ENCODE peak calls at places on chromosomes 11 and 22, in seven cellular contexts. F is adrenal gland, T is cardiac muscle cell, X is uterus, I is IMR-90, G is A673, S is A549. L is an unnamed sample. For H3K4me1, the result is how much of the 10 kb centered on the place peaks cover.

GRCh38 chr11:68372114-68372513 is 59.7 kb downstream of the LRP5 start:
- DNase-seq in F (peak), S (no peak), G (no peak), I (no peak), T (no peak), X (peak), L (no peak)

GRCh38 chr11:97364047-97364446 is 974.2 kb downstream of the JRKL start:
- DNase-seq in S (no peak), G (peak), T (no peak), X (no peak), F (no peak), I (no peak), L (no peak)

GRCh38 chr11:116352881-116353280 is 419.9 kb downstream of the BUD13 start:
- DNase-seq in F (no peak), I (no peak), X (no peak), S (no peak), T (no peak), G (no peak), L (no peak)

GRCh38 chr11:134069426-134069921 is 602 bp downstream of the JAM3 start:
- DNase-seq in S (no peak), G (no peak), T (peak), I (peak), X (peak), F (peak), L (peak)

GRCh38 chr22:45638834-45639746 is 32.5 kb upstream of the ATXN10 start:
- DNase-seq in G (no peak), T (no peak), F (peak), X (peak), S (peak), I (no peak), L (no peak)

GRCh38 chr22:29014301-29014700 is 47.3 kb downstream of the C22orf31 start:
- DNase-seq in T (peak), G (no peak), F (no peak), S (no peak), I (no peak), X (no peak), L (peak)

GRCh38 chr11:7525424-7525823 is 11.6 kb downstream of the PPFIBP2 start:
- DNase-seq in F (no peak), S (no peak), G (no peak), I (no peak), X (no peak), T (no peak), L (no peak)

GRCh38 chr22:40857309-40857851 is 432 bp downstream of the XPNPEP3 start:
- DNase-seq in F (no peak), T (no peak), X (no peak), S (no peak), G (no peak), I (no peak), L (no peak)

GRCh38 chr22:22201185-22201924 is 43.2 kb upstream of the VPREB1 start:
- DNase-seq in T (peak), X (no peak), F (no peak), I (peak), S (peak), G (peak), L (peak)

GRCh38 chr11:5531053-5531831 is 14.7 kb upstream of the UBQLNL start:
- DNase-seq in T (no peak), F (no peak), X (no peak), I (no peak), G (no peak), S (no peak), L (no peak)

GRCh38 chr22:24457894-24458293 is 30.5 kb downstream of the ADORA2A start:
- DNase-seq in I (no peak), X (no peak), S (no peak), F (no peak), T (no peak), G (no peak), L (no peak)

GRCh38 chr11:79926707-79927106 is 485.9 kb upstream of the TENM4 start:
- DNase-seq in S (no peak), F (no peak), G (no peak), I (no peak), T (no peak), X (no peak), L (no peak)

GRCh38 chr22:32917577-32918375 is 116.3 kb downstream of the TIMP3 start:
- DNase-seq in F (no peak), T (peak), I (no peak), G (no peak), S (no peak), X (no peak), L (peak)

GRCh38 chr11:127042445-127042844 is 41.9 kb upstream of the KIRREL3 start:
- DNase-seq in I (peak), F (no peak), X (no peak), G (no peak), T (no peak), S (no peak), L (no peak)

GRCh38 chr11:110909331-110909730 is 197.1 kb upstream of the ARHGAP20 start:
- DNase-seq in S (no peak), I (no peak), G (peak), F (no peak), T (no peak), X (no peak), L (no peak)

GRCh38 chr11:77117485-77117884 is 10.6 kb upstream of the MYO7A start:
- DNase-seq in T (no peak), S (no peak), G (no peak), X (no peak), I (no peak), F (no peak), L (no peak)

GRCh38 chr11:108324587-108324986 is 101.7 kb downstream of the ATM start:
- DNase-seq in I (peak), T (no peak), F (no peak), S (no peak), G (peak), X (no peak), L (no peak)

GRCh38 chr11:119055901-119056300 is 1.1 kb downstream of the HYOU1 start:
- DNase-seq in X (no peak), S (peak), F (no peak), T (no peak), G (peak), I (peak), L (peak)

GRCh38 chr11:104997288-104997687 is 25.7 kb downstream of the CASP5 start:
- DNase-seq in X (no peak), F (no peak), I (no peak), G (peak), T (no peak), S (peak), L (peak)

GRCh38 chr11:45803981-45804805 is 756 bp upstream of the SLC35C1 start:
- DNase-seq in T (peak), S (peak), F (peak), G (peak), I (peak), X (peak), L (peak)

GRCh38 chr22:19872779-19873137 is 18.1 kb upstream of the GNB1L start:
- DNase-seq in F (no peak), T (no peak), S (no peak), X (peak), G (no peak), I (no peak), L (no peak)

GRCh38 chr11:123065634-123066033 is 3.7 kb upstream of the HSPA8 start:
- DNase-seq in G (peak), I (peak), X (no peak), T (no peak), F (no peak), S (no peak), L (no peak)

GRCh38 chr22:42692239-42693054 is 28.2 kb downstream of the A4GALT start:
- DNase-seq in G (no peak), S (peak), T (no peak), X (no peak), F (no peak), I (no peak), L (no peak)

GRCh38 chr22:38180841-38181452 is 683 bp downstream of the PLA2G6 start:
- DNase-seq in T (no peak), G (no peak), S (no peak), I (no peak), X (no peak), F (peak), L (no peak)

GRCh38 chr11:62774407-62774806 is 3.2 kb downstream of the TAF6L start:
- DNase-seq in G (no peak), X (no peak), S (no peak), F (no peak), I (no peak), T (no peak), L (no peak)

GRCh38 chr11:64890084-64890944 is 11.9 kb upstream of the EHD1 start:
- DNase-seq in G (no peak), S (no peak), I (no peak), F (no peak), T (no peak), X (no peak), L (no peak)

GRCh38 chr22:45493286-45493771 is 9.4 kb upstream of the FBLN1 start:
- DNase-seq in X (peak), T (no peak), F (peak), I (no peak), G (peak), S (no peak), L (no peak)

GRCh38 chr11:65454311-65454695 is 31.7 kb downstream of the NEAT1 start:
- DNase-seq in T (no peak), I (peak), G (no peak), F (no peak), S (no peak), X (no peak), L (no peak)

GRCh38 chr11:78414321-78415051 is 3.1 kb downstream of the GAB2 start:
- DNase-seq in S (peak), I (peak), T (no peak), G (peak), X (no peak), F (no peak), L (peak)

GRCh38 chr11:11510939-11511338 is 110.9 kb downstream of the GALNT18 start:
- DNase-seq in G (no peak), X (peak), I (peak), F (peak), S (no peak), T (no peak), L (no peak)

GRCh38 chr11:130118636-130119387 is 40.8 kb upstream of the ST14 start:
- DNase-seq in F (no peak), G (no peak), I (no peak), T (no peak), S (no peak), X (no peak), L (no peak)

GRCh38 chr22:31861226-31861840 is 83.0 kb upstream of the YWHAH start:
- DNase-seq in I (peak), G (no peak), F (no peak), X (no peak), T (no peak), S (no peak), L (no peak)

GRCh38 chr22:47292546-47293320 is 530.3 kb downstream of the TBC1D22A start:
- DNase-seq in S (no peak), F (no peak), T (no peak), I (no peak), X (peak), G (no peak), L (no peak)

GRCh38 chr22:19850482-19851109 is 4.1 kb downstream of the GNB1L start:
- DNase-seq in S (no peak), X (no peak), I (no peak), T (no peak), G (no peak), F (no peak), L (no peak)

GRCh38 chr11:17684550-17684949 is 34.8 kb upstream of the MYOD1 start:
- DNase-seq in F (no peak), T (no peak), X (no peak), S (no peak), I (no peak), G (no peak), L (no peak)
- H3K4me1 ChIP-seq in F (under half), T (under half), X (under half), S (under half), I (under half), G (under half), L (under half)

DNA sequence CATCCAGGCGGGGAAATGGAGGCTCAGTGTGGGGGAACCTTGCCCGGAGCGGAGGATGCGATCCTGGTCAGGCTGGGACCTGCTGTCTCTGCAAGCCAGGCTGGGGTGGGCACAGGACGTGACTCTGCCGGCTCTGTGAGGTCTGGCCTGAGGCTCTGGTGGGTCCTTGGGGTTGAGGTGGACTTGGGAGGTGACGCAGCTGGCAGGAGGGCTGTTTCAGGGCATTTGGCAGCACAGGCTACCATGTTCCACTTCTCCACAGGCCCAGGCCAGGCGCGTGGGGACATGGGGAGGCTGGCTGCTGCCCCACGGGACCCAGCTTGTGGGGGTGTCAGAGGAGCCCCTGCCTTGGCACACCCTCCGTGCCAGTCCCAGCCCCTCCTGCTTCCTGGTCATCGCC is 1199.7 kb downstream of the BRD1 start:
- DNase-seq in F (no peak), S (no peak), T (no peak), X (no peak), I (no peak), G (no peak), L (no peak)
- H3K4me3 ChIP-seq in F (no peak), S (no peak), T (no peak), X (no peak), I (no peak), G (no peak), L (no peak)

DNA sequence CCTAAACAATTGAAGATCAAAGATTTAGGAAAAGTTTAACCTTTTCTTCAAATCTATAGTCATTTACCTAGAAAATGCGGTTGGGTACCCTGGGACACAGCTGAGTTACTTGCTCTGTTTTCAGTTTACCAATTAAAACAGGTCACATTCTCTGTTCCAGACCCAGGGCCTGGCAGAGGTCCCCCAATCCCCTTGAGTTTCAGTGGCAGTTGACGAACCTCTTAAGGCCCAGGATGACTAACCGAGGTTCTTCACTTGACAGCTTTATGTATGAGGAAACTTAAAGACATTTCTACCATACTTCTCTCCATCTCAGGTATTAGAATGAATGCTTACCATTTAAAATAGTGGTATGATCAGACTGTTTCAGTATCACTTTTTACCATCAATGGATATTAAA is 16.3 kb downstream of the LDHAL6A start:
- DNase-seq in I (no peak), F (no peak), G (no peak), S (no peak), X (no peak), T (no peak), L (no peak)
- TF ChIP-seq CTCF in I (no peak), F (no peak), G (no peak), S (no peak), X (no peak), T (no peak), L (no peak)

GRCh38 chr22:35894464-35894878 is 134.2 kb downstream of the RBFOX2 start:
- DNase-seq in X (peak), F (no peak), G (no peak), T (peak), S (no peak), I (no peak), L (no peak)

GRCh38 chr22:35894937-35895708 is 133.5 kb downstream of the RBFOX2 start:
- DNase-seq in X (peak), G (peak), S (peak), T (peak), F (peak), I (peak), L (no peak)

GRCh38 chr22:35899736-35900135 is 128.9 kb downstream of the RBFOX2 start:
- DNase-seq in X (no peak), I (no peak), F (no peak), T (no peak), S (no peak), G (no peak), L (no peak)

GRCh38 chr22:35893698-35894097 is 134.9 kb downstream of the RBFOX2 start:
- DNase-seq in I (peak), T (no peak), F (peak), S (no peak), G (no peak), X (peak), L (no peak)

GRCh38 chr22:35896306-35896705 is 132.3 kb downstream of the RBFOX2 start:
- DNase-seq in X (no peak), S (no peak), F (no peak), T (no peak), G (no peak), I (no peak), L (no peak)
- H3K4me1 ChIP-seq in X (under half), S (half or more), F (under half), T (half or more), G (half or more), I (under half), L (half or more)

GRCh38 chr11:61581931-61582330 is 1.1 kb upstream of the SYT7 start:
- DNase-seq in F (no peak), I (no peak), T (no peak), X (no peak), S (no peak), G (no peak), L (no peak)

GRCh38 chr11:61578819-61579218 is 2.1 kb downstream of the SYT7 start:
- DNase-seq in F (no peak), X (no peak), I (no peak), T (no peak), G (no peak), S (no peak), L (no peak)

GRCh38 chr11:61581030-61581928 is at the start of gene SYT7:
- DNase-seq in I (peak), G (peak), T (peak), S (peak), F (peak), X (peak), L (peak)

GRCh38 chr11:61579398-61580291 is 1.2 kb downstream of the SYT7 start:
- DNase-seq in I (no peak), X (no peak), G (peak), F (no peak), T (no peak), S (no peak), L (no peak)

DNA sequence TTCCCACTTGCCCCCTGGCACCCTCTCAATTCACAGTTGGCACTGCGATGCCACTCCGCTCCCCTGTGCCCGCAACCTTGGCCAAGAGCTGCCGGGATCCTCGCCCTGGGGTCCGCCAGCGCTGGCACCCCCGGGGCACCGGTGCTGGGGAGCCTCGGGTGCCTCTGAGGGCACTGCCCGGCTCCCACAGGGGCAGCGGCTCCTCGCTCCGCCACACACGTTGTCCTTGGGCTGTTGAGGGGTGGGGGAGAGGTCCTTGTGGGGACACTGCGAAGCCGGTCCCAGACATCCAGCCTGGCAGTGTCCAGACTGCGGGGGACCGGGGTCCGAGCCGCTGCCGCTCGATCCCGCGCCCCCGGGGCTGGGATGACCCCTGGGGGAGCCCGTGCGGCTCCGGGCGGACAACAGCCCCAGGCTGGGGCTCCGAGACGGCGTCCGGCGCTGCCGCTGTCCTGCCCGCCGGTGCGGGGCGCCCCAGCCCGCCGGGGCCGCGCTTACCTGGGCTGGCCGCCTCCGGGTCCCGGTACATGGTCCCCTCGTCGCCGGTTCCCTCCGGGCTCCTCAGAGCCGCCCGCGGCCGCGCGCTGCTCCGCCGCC is 486 bp downstream of the SYT7 start:
- DNase-seq in S (no peak), X (no peak), F (no peak), I (no peak), T (no peak), G (no peak), L (no peak)
- H3K4me3 ChIP-seq in S (peak), X (peak), F (no peak), I (no peak), T (peak), G (peak), L (peak)

DNA sequence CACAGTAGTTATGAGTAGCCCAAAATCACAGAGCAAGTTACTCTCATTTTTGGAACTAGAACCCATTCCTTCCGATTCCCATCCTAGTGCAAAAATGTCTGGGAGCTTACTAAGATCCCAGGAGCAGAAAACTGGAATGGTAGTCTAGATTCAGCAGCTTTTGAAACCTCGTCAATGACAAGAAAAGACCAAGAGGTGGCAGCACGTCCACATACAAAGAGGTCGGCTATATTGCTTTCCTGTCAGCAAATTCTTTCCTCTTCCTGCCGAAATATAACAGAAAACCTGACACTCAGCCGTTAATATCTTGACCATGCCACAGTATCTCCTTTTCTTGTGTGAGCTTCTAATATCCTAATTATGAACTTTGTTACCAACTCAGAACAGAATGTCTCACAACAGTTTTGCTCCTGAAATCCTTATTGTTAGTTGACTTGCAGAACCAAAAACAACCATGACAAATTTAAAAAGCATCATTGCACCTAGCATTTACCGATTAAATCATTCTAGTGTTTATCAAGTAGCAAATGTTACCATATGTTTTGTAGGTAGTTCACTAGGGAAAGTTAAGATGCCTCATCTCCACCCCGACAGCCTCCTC is 92.8 kb upstream of the OR9G4 start:
- DNase-seq in I (peak), F (peak), X (peak), G (peak), S (peak), T (peak), L (peak)
- TF ChIP-seq CTCF in I (peak), F (peak), X (peak), G (peak), S (peak), T (peak), L (peak)

L was measured in BE2C.